ENCODE peak calls at places on chromosomes 11 and 22, in ten cellular contexts. One of them, this sample, is unnamed.

GRCh38 chr22:20567371-20567847 is 60.0 kb downstream of the MED15 start:
- DNase-seq in C1 segment of cervical spinal cord: no peak
- DNase-seq in A549: no peak
- DNase-seq in SHP77: no peak
- DNase-seq in HEK293T: no peak
- DNase-seq in A172: peak; percentile 23
- DNase-seq in CD8-positive, alpha-beta T cell: no peak
- DNase-seq in stimulated activated CD4-positive, alpha-beta T cell treated with anti-CD3 and anti-CD28 coated beads, Interleukin-2, amount 100 ng/mL, for 48 hours: no peak
- DNase-seq in stomach: no peak
- DNase-seq in fibroblast of lung: no peak
- DNase-seq in this sample: no peak

GRCh38 chr11:61827573-61828378 is at the start of gene FADS2:
- DNase-seq in C1 segment of cervical spinal cord: peak; percentile 94
- DNase-seq in A549: peak; percentile 87
- DNase-seq in SHP77: peak; percentile 97
- DNase-seq in HEK293T: peak; percentile 65
- DNase-seq in A172: peak; percentile 91
- DNase-seq in CD8-positive, alpha-beta T cell: peak; percentile 40
- DNase-seq in stimulated activated CD4-positive, alpha-beta T cell treated with anti-CD3 and anti-CD28 coated beads, Interleukin-2, amount 100 ng/mL, for 48 hours: peak; percentile 53
- DNase-seq in stomach: peak; percentile 57
- DNase-seq in fibroblast of lung: peak; percentile 97
- DNase-seq in this sample: peak; percentile 92

GRCh38 chr11:92837595-92837994 is 131.9 kb upstream of the MTNR1B start:
- DNase-seq in C1 segment of cervical spinal cord: no peak
- DNase-seq in A549: no peak
- DNase-seq in SHP77: no peak
- DNase-seq in HEK293T: no peak
- DNase-seq in A172: no peak
- DNase-seq in CD8-positive, alpha-beta T cell: no peak
- DNase-seq in stimulated activated CD4-positive, alpha-beta T cell treated with anti-CD3 and anti-CD28 coated beads, Interleukin-2, amount 100 ng/mL, for 48 hours: no peak
- DNase-seq in stomach: no peak
- DNase-seq in fibroblast of lung: no peak
- DNase-seq in this sample: no peak

GRCh38 chr11:132312616-132313210 is 942.3 kb downstream of the NTM start:
- DNase-seq in C1 segment of cervical spinal cord: no peak
- DNase-seq in A549: no peak
- DNase-seq in SHP77: no peak
- DNase-seq in HEK293T: peak; percentile 61
- DNase-seq in A172: no peak
- DNase-seq in CD8-positive, alpha-beta T cell: no peak
- DNase-seq in stimulated activated CD4-positive, alpha-beta T cell treated with anti-CD3 and anti-CD28 coated beads, Interleukin-2, amount 100 ng/mL, for 48 hours: no peak
- DNase-seq in stomach: no peak
- DNase-seq in fibroblast of lung: peak; percentile 38
- DNase-seq in this sample: peak; percentile 32

GRCh38 chr11:83241291-83241946 is 44.7 kb downstream of the CCDC90B start:
- DNase-seq in C1 segment of cervical spinal cord: no peak
- DNase-seq in A549: peak; percentile 64
- DNase-seq in SHP77: peak; percentile 35
- DNase-seq in HEK293T: peak; percentile 56
- DNase-seq in A172: peak; percentile 87
- DNase-seq in CD8-positive, alpha-beta T cell: no peak
- DNase-seq in stimulated activated CD4-positive, alpha-beta T cell treated with anti-CD3 and anti-CD28 coated beads, Interleukin-2, amount 100 ng/mL, for 48 hours: peak; percentile 5
- DNase-seq in stomach: peak; percentile 74
- DNase-seq in fibroblast of lung: peak; percentile 70
- DNase-seq in this sample: no peak

GRCh38 chr11:45178890-45179663 is 32.6 kb downstream of the PRDM11 start:
- DNase-seq in C1 segment of cervical spinal cord: no peak
- DNase-seq in A549: no peak
- DNase-seq in SHP77: no peak
- DNase-seq in HEK293T: no peak
- DNase-seq in A172: peak; percentile 82
- DNase-seq in CD8-positive, alpha-beta T cell: no peak
- DNase-seq in stimulated activated CD4-positive, alpha-beta T cell treated with anti-CD3 and anti-CD28 coated beads, Interleukin-2, amount 100 ng/mL, for 48 hours: no peak
- DNase-seq in stomach: no peak
- DNase-seq in fibroblast of lung: peak; percentile 15
- DNase-seq in this sample: no peak

GRCh38 chr11:44564653-44565007 is 833 bp upstream of the CD82 start:
- DNase-seq in C1 segment of cervical spinal cord: peak; percentile 71
- DNase-seq in A549: peak; percentile 35
- DNase-seq in SHP77: peak; percentile 36
- DNase-seq in HEK293T: no peak
- DNase-seq in A172: peak; percentile 81
- DNase-seq in CD8-positive, alpha-beta T cell: no peak
- DNase-seq in stimulated activated CD4-positive, alpha-beta T cell treated with anti-CD3 and anti-CD28 coated beads, Interleukin-2, amount 100 ng/mL, for 48 hours: no peak
- DNase-seq in stomach: peak; percentile 85
- DNase-seq in fibroblast of lung: peak; percentile 84
- DNase-seq in this sample: no peak

GRCh38 chr22:24247011-24247507 is 2.2 kb upstream of the GGT5 start:
- DNase-seq in C1 segment of cervical spinal cord: no peak
- DNase-seq in A549: no peak
- DNase-seq in SHP77: no peak
- DNase-seq in HEK293T: peak; percentile 8
- DNase-seq in A172: no peak
- DNase-seq in CD8-positive, alpha-beta T cell: no peak
- DNase-seq in stimulated activated CD4-positive, alpha-beta T cell treated with anti-CD3 and anti-CD28 coated beads, Interleukin-2, amount 100 ng/mL, for 48 hours: no peak
- DNase-seq in stomach: no peak
- DNase-seq in fibroblast of lung: peak; percentile 16
- DNase-seq in this sample: no peak

GRCh38 chr11:57779275-57779674 is 17.7 kb downstream of the CTNND1 start:
- DNase-seq in C1 segment of cervical spinal cord: no peak
- DNase-seq in A549: peak; percentile 41
- DNase-seq in SHP77: no peak
- DNase-seq in HEK293T: no peak
- DNase-seq in A172: peak; percentile 42
- DNase-seq in CD8-positive, alpha-beta T cell: no peak
- DNase-seq in stimulated activated CD4-positive, alpha-beta T cell treated with anti-CD3 and anti-CD28 coated beads, Interleukin-2, amount 100 ng/mL, for 48 hours: no peak
- DNase-seq in stomach: peak; percentile 56
- DNase-seq in fibroblast of lung: no peak
- DNase-seq in this sample: no peak

GRCh38 chr11:110711776-110712642 is at the start of gene ARHGAP20:
- DNase-seq in C1 segment of cervical spinal cord: peak; percentile 42
- DNase-seq in A549: peak; percentile 15
- DNase-seq in SHP77: no peak
- DNase-seq in HEK293T: peak; percentile 85
- DNase-seq in A172: no peak
- DNase-seq in CD8-positive, alpha-beta T cell: peak; percentile 0
- DNase-seq in stimulated activated CD4-positive, alpha-beta T cell treated with anti-CD3 and anti-CD28 coated beads, Interleukin-2, amount 100 ng/mL, for 48 hours: no peak
- DNase-seq in stomach: peak; percentile 76
- DNase-seq in fibroblast of lung: peak; percentile 64
- DNase-seq in this sample: peak; percentile 53

GRCh38 chr11:69936750-69937149 is 117.5 kb upstream of the FGF3 start:
- DNase-seq in C1 segment of cervical spinal cord: no peak
- DNase-seq in A549: no peak
- DNase-seq in SHP77: no peak
- DNase-seq in HEK293T: no peak
- DNase-seq in A172: no peak
- DNase-seq in CD8-positive, alpha-beta T cell: no peak
- DNase-seq in stimulated activated CD4-positive, alpha-beta T cell treated with anti-CD3 and anti-CD28 coated beads, Interleukin-2, amount 100 ng/mL, for 48 hours: no peak
- DNase-seq in stomach: no peak
- DNase-seq in fibroblast of lung: no peak
- DNase-seq in this sample: no peak

GRCh38 chr11:126345759-126346585 is 9.5 kb upstream of the ST3GAL4 start:
- DNase-seq in C1 segment of cervical spinal cord: no peak
- DNase-seq in A549: no peak
- DNase-seq in SHP77: no peak
- DNase-seq in HEK293T: no peak
- DNase-seq in A172: peak; percentile 52
- DNase-seq in CD8-positive, alpha-beta T cell: no peak
- DNase-seq in stimulated activated CD4-positive, alpha-beta T cell treated with anti-CD3 and anti-CD28 coated beads, Interleukin-2, amount 100 ng/mL, for 48 hours: no peak
- DNase-seq in stomach: no peak
- DNase-seq in fibroblast of lung: peak; percentile 63
- DNase-seq in this sample: no peak